ENCODE peak calls at places on chromosomes 2 and 18, in ten cellular contexts. Z is NCI-H774, U is mucosa of gallbladder, Q is lower leg skin, W is AG08395, M is NCI-H1092, K is retina, B is MCF 10A, N is OCI-M1, J is Right ventricle myocardium superior. S is an unnamed sample.

GRCh38 chr2:37768491-37768925 is 97.1 kb upstream of the CDC42EP3 start:
- DNase-seq in Z (no peak), U (peak), Q (no peak), W (peak), M (no peak), K (no peak), B (peak), N (no peak), J (no peak), S (peak)

GRCh38 chr2:105510761-105511669 is 112.2 kb upstream of the FHL2 start:
- DNase-seq in Z (no peak), U (no peak), Q (no peak), W (peak), M (no peak), K (no peak), B (peak), N (no peak), J (no peak), S (no peak)

GRCh38 chr2:161005170-161005569 is 155.1 kb upstream of the TANK start:
- DNase-seq in Z (no peak), U (no peak), Q (no peak), W (peak), M (no peak), K (no peak), B (no peak), N (no peak), J (no peak), S (no peak)

GRCh38 chr2:217942731-217943335 is 60.0 kb downstream of the TNS1 start:
- DNase-seq in Z (no peak), U (no peak), Q (no peak), W (no peak), M (no peak), K (no peak), B (no peak), N (no peak), J (peak), S (peak)

GRCh38 chr2:112782234-112782799 is 2.0 kb downstream of the IL1A start:
- DNase-seq in Z (no peak), U (no peak), Q (no peak), W (no peak), M (no peak), K (no peak), B (no peak), N (no peak), J (no peak), S (no peak)

GRCh38 chr2:127622561-127623387 is 23.2 kb upstream of the GPR17 start:
- DNase-seq in Z (no peak), U (no peak), Q (peak), W (no peak), M (no peak), K (no peak), B (no peak), N (no peak), J (no peak), S (no peak)

GRCh38 chr2:98467082-98467536 is 22.5 kb downstream of the INPP4A start:
- DNase-seq in Z (no peak), U (no peak), Q (no peak), W (no peak), M (no peak), K (no peak), B (no peak), N (no peak), J (no peak), S (peak)

GRCh38 chr18:52888014-52888413 is 548.0 kb downstream of the DCC start:
- DNase-seq in Z (no peak), U (no peak), Q (no peak), W (no peak), M (peak), K (no peak), B (no peak), N (peak), J (no peak), S (peak)

S was measured in left kidney.